ENCODE peak calls at places on chromosome 16, in six cellular contexts. One of them, this sample, is unnamed.

GRCh38 chr16:85652431-85653221 is 36.1 kb downstream of the GINS2 start:
- DNase-seq in cardiac muscle cell: peak; percentile 54
- DNase-seq in neural progenitor cell: peak; percentile 80
- DNase-seq in HepG2: peak; percentile 27
- DNase-seq in iPS DF 6.9: no peak
- DNase-seq in bronchial epithelial cell: peak; percentile 7
- DNase-seq in this sample: no peak

GRCh38 chr16:88790312-88791150 is 5.5 kb upstream of the PIEZO1 start:
- DNase-seq in cardiac muscle cell: peak; percentile 49
- DNase-seq in neural progenitor cell: no peak
- DNase-seq in HepG2: no peak
- DNase-seq in iPS DF 6.9: no peak
- DNase-seq in bronchial epithelial cell: no peak
- DNase-seq in this sample: peak; percentile 78

GRCh38 chr16:79599837-79600635 is 501 bp downstream of the MAF start:
- DNase-seq in cardiac muscle cell: peak; percentile 57
- DNase-seq in neural progenitor cell: peak; percentile 91
- DNase-seq in HepG2: no peak
- DNase-seq in iPS DF 6.9: no peak
- DNase-seq in bronchial epithelial cell: no peak
- DNase-seq in this sample: no peak

GRCh38 chr16:73095885-73096341 is 48.0 kb upstream of the ZFHX3 start:
- DNase-seq in cardiac muscle cell: peak; percentile 52
- DNase-seq in neural progenitor cell: no peak
- DNase-seq in HepG2: no peak
- DNase-seq in iPS DF 6.9: no peak
- DNase-seq in bronchial epithelial cell: no peak
- DNase-seq in this sample: no peak

GRCh38 chr16:11234884-11235702 is 20.9 kb downstream of the SOCS1 start:
- DNase-seq in cardiac muscle cell: no peak
- DNase-seq in neural progenitor cell: no peak
- DNase-seq in HepG2: no peak
- DNase-seq in iPS DF 6.9: no peak
- DNase-seq in bronchial epithelial cell: no peak
- DNase-seq in this sample: no peak

GRCh38 chr16:78871241-78871640 is 729.3 kb downstream of the MAF start:
- DNase-seq in cardiac muscle cell: no peak
- DNase-seq in neural progenitor cell: no peak
- DNase-seq in HepG2: no peak
- DNase-seq in iPS DF 6.9: no peak
- DNase-seq in bronchial epithelial cell: no peak
- DNase-seq in this sample: no peak

GRCh38 chr16:26987631-26988030 is 79.1 kb upstream of the C16orf82 start:
- DNase-seq in cardiac muscle cell: peak; percentile 52
- DNase-seq in neural progenitor cell: no peak
- DNase-seq in HepG2: no peak
- DNase-seq in iPS DF 6.9: no peak
- DNase-seq in bronchial epithelial cell: no peak
- DNase-seq in this sample: no peak

GRCh38 chr16:47925811-47926460 is 229.9 kb downstream of the ABCC12 start:
- DNase-seq in cardiac muscle cell: no peak
- DNase-seq in neural progenitor cell: no peak
- DNase-seq in HepG2: no peak
- DNase-seq in iPS DF 6.9: no peak
- DNase-seq in bronchial epithelial cell: peak; percentile 92
- DNase-seq in this sample: no peak

GRCh38 chr16:609316-609715 is 19.4 kb downstream of the RAB40C start:
- DNase-seq in cardiac muscle cell: no peak
- DNase-seq in neural progenitor cell: no peak
- DNase-seq in HepG2: no peak
- DNase-seq in iPS DF 6.9: no peak
- DNase-seq in bronchial epithelial cell: no peak
- DNase-seq in this sample: no peak
- H3K4me3 ChIP-seq in cardiac muscle cell: no peak overlapping the region
- H3K4me3 ChIP-seq in neural progenitor cell: no peak overlapping the region
- H3K4me3 ChIP-seq in HepG2: no peak overlapping the region
- H3K4me3 ChIP-seq in iPS DF 6.9: no peak overlapping the region
- H3K4me3 ChIP-seq in bronchial epithelial cell: no peak overlapping the region
- H3K4me3 ChIP-seq in this sample: no peak overlapping the region

GRCh38 chr16:70665113-70665694 is 18.8 kb downstream of the IL34 start:
- DNase-seq in cardiac muscle cell: no peak
- DNase-seq in neural progenitor cell: no peak
- DNase-seq in HepG2: no peak
- DNase-seq in iPS DF 6.9: no peak
- DNase-seq in bronchial epithelial cell: no peak
- DNase-seq in this sample: no peak
- H3K36me3 ChIP-seq in cardiac muscle cell: peaks cover 46% of the 10 kb centered on the region
- H3K36me3 ChIP-seq in neural progenitor cell: peaks cover 8% of the 10 kb centered on the region
- H3K36me3 ChIP-seq in HepG2: peaks cover 72% of the 10 kb centered on the region
- H3K36me3 ChIP-seq in iPS DF 6.9: peaks cover 10% of the 10 kb centered on the region
- H3K36me3 ChIP-seq in bronchial epithelial cell: peaks cover 30% of the 10 kb centered on the region
- H3K36me3 ChIP-seq in this sample: no peaks in the 10 kb centered on the region

DNA sequence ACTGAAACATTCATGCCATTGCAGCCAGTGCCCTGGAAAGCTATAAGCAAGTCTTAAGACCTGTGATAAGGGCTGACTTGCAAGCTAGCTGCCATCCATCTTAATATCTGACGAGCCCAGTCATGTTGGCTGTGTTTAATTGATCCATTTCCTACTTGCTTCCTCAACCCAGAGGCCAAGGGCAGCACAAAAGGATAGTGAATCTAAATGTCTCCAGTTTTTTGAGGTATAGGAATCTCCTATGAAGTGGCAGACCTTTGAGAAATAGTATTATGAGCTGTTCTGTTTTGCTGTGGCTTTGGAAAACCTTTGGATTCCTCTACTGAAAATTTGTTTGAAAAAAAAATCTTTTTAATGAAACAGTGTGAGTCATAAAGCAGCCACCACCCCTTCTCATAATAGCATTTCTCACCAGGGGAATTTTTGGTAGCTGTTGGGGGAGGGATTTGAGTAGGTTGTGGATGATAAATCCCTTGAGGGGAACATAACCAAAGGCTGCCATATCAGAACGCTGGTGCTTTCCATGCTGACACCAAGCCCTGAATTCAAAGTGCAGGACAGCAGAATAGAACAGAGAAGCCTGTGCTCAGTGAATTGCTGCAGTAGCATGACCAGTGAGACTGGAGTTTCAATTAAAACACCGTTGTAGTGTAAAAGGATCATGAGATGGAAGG is 12.9 kb downstream of the ZNRF1 start:
- DNase-seq in cardiac muscle cell: peak; percentile 86
- DNase-seq in neural progenitor cell: no peak
- DNase-seq in HepG2: no peak
- DNase-seq in iPS DF 6.9: no peak
- DNase-seq in bronchial epithelial cell: peak; percentile 97
- DNase-seq in this sample: peak; percentile 21
- H3K4me3 ChIP-seq in cardiac muscle cell: no peak overlapping the region
- H3K4me3 ChIP-seq in neural progenitor cell: no peak overlapping the region
- H3K4me3 ChIP-seq in HepG2: no peak overlapping the region
- H3K4me3 ChIP-seq in iPS DF 6.9: no peak overlapping the region
- H3K4me3 ChIP-seq in bronchial epithelial cell: no peak overlapping the region
- H3K4me3 ChIP-seq in this sample: no peak overlapping the region

GRCh38 chr16:53486230-53486629 is 16.8 kb downstream of the AKTIP start:
- DNase-seq in cardiac muscle cell: no peak
- DNase-seq in neural progenitor cell: no peak
- DNase-seq in HepG2: no peak
- DNase-seq in iPS DF 6.9: no peak
- DNase-seq in bronchial epithelial cell: no peak
- DNase-seq in this sample: no peak

GRCh38 chr16:53495325-53495724 is 7.7 kb downstream of the AKTIP start:
- DNase-seq in cardiac muscle cell: no peak
- DNase-seq in neural progenitor cell: no peak
- DNase-seq in HepG2: no peak
- DNase-seq in iPS DF 6.9: no peak
- DNase-seq in bronchial epithelial cell: no peak
- DNase-seq in this sample: no peak

GRCh38 chr16:53484542-53484941 is 18.5 kb downstream of the AKTIP start:
- DNase-seq in cardiac muscle cell: no peak
- DNase-seq in neural progenitor cell: no peak
- DNase-seq in HepG2: no peak
- DNase-seq in iPS DF 6.9: no peak
- DNase-seq in bronchial epithelial cell: no peak
- DNase-seq in this sample: no peak

GRCh38 chr16:53492499-53492898 is 10.5 kb downstream of the AKTIP start:
- DNase-seq in cardiac muscle cell: no peak
- DNase-seq in neural progenitor cell: no peak
- DNase-seq in HepG2: no peak
- DNase-seq in iPS DF 6.9: no peak
- DNase-seq in bronchial epithelial cell: no peak
- DNase-seq in this sample: no peak

DNA sequence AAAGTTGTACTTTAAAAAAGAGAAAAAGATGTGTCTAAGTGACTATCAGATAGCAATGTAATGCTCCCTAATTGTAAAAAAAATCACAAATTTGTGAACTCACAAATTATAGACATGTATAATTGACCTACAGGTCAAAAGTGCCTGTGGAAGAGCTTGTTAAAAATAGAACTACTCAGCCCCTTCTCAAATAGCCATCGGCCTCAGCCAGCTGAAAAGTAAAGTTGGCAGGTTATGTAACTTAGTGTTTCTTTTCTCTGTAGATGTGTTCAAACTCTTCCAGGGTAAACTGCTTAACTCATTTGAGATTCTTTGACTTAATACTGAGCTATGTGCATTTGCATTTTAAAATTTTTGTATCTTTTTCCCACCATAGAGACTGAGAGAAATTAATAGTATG is 13.3 kb downstream of the AKTIP start:
- DNase-seq in cardiac muscle cell: no peak
- DNase-seq in neural progenitor cell: no peak
- DNase-seq in HepG2: no peak
- DNase-seq in iPS DF 6.9: no peak
- DNase-seq in bronchial epithelial cell: no peak
- DNase-seq in this sample: no peak
- H3K36me3 ChIP-seq in cardiac muscle cell: peaks cover 33% of the 10 kb centered on the region
- H3K36me3 ChIP-seq in neural progenitor cell: peaks cover 33% of the 10 kb centered on the region
- H3K36me3 ChIP-seq in HepG2: peaks cover 65% of the 10 kb centered on the region
- H3K36me3 ChIP-seq in iPS DF 6.9: peaks cover 17% of the 10 kb centered on the region
- H3K36me3 ChIP-seq in bronchial epithelial cell: peaks cover 14% of the 10 kb centered on the region
- H3K36me3 ChIP-seq in this sample: peaks cover 67% of the 10 kb centered on the region

DNA sequence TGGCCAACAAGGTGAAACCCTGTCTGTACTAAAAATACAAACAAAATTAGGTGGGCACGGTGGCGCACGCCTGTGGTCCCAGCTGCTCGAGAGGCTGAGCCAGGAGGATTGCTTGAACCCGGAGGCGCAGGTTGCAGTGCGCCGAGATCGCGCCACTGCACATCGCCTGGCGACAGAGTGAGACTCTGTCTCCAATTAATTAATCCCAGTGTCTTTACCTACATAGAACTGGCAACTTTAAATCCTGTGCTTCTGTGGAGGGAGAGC is 1.5 kb upstream of the ELOB start:
- DNase-seq in cardiac muscle cell: no peak
- DNase-seq in neural progenitor cell: no peak
- DNase-seq in HepG2: no peak
- DNase-seq in iPS DF 6.9: no peak
- DNase-seq in bronchial epithelial cell: no peak
- DNase-seq in this sample: no peak
- H3K4me3 ChIP-seq in cardiac muscle cell: peak overlapping the region; percentile 74
- H3K4me3 ChIP-seq in neural progenitor cell: peak overlapping the region; percentile 93
- H3K4me3 ChIP-seq in HepG2: no peak overlapping the region
- H3K4me3 ChIP-seq in iPS DF 6.9: no peak overlapping the region
- H3K4me3 ChIP-seq in bronchial epithelial cell: no peak overlapping the region
- H3K4me3 ChIP-seq in this sample: peak overlapping the region; percentile 76

This sample was measured in CD4-positive, alpha-beta memory T cell.